ENCODE peak calls at places on chromosomes 4 and X, in five cellular contexts. V, W, Z, J and I are unnamed samples.
A peak's percentile ranks its signal among the peaks of the same experiment; 100 is the strongest.

GRCh38 chr4:94112644-94113043 is 95.0 kb upstream of the SMARCAD1 start:
- DNase-seq in V (no peak), W (no peak), Z (no peak), J (no peak), I (no peak)

GRCh38 chrX:53048169-53049126 is at the start of gene GPR173:
- DNase-seq in V (peak; percentile 10), W (peak; percentile 3), Z (peak; percentile 43), J (peak; percentile 41), I (peak; percentile 74)

GRCh38 chr4:188854451-188854850 is 715.2 kb downstream of the TRIML1 start:
- DNase-seq in V (no peak), W (no peak), Z (no peak), J (no peak), I (peak; percentile 15)

GRCh38 chrX:53242310-53242709 is 17.3 kb upstream of the KDM5C start:
- DNase-seq in V (no peak), W (no peak), Z (no peak), J (no peak), I (no peak)

GRCh38 chr4:95362906-95363578 is 185.7 kb downstream of the UNC5C start:
- DNase-seq in V (no peak), W (peak; percentile 4), Z (peak; percentile 18), J (no peak), I (no peak)

GRCh38 chr4:183906736-183907651 is 1.9 kb downstream of the STOX2 start:
- DNase-seq in V (no peak), W (no peak), Z (no peak), J (peak; percentile 24), I (no peak)

GRCh38 chr4:89221175-89221867 is 86.3 kb downstream of the GPRIN3 start:
- DNase-seq in V (no peak), W (no peak), Z (no peak), J (no peak), I (peak; percentile 40)

GRCh38 chrX:54978448-54978847 is 15.5 kb downstream of the PFKFB1 start:
- DNase-seq in V (no peak), W (peak; percentile 59), Z (no peak), J (no peak), I (no peak)

GRCh38 chrX:446243-446642 is 59.5 kb upstream of the PPP2R3B start:
- DNase-seq in V (no peak), W (no peak), Z (peak; percentile 95), J (no peak), I (no peak)

GRCh38 chr4:149605601-149606378 is 209.9 kb downstream of the IQCM start:
- DNase-seq in V (no peak), W (peak; percentile 76), Z (peak; percentile 11), J (no peak), I (peak; percentile 31)

GRCh38 chrX:12950851-12951589 is 23.9 kb upstream of the TMSB4X start:
- DNase-seq in V (no peak), W (no peak), Z (no peak), J (peak; percentile 21), I (no peak)

GRCh38 chr4:121096629-121097028 is 24.3 kb upstream of the NDNF start:
- DNase-seq in V (no peak), W (peak; percentile 28), Z (no peak), J (no peak), I (peak; percentile 54)

GRCh38 chr4:136841526-136841925 is 690.8 kb downstream of the PCDH18 start:
- DNase-seq in V (no peak), W (no peak), Z (no peak), J (no peak), I (no peak)

GRCh38 chr4:40579983-40580382 is 49.7 kb downstream of the RBM47 start:
- DNase-seq in V (no peak), W (peak; percentile 92), Z (no peak), J (no peak), I (peak; percentile 84)

GRCh38 chrX:25005382-25006185 is 10.2 kb downstream of the ARX start:
- DNase-seq in V (no peak), W (no peak), Z (no peak), J (no peak), I (no peak)

GRCh38 chr4:177380730-177381287 is 61.4 kb downstream of the AGA start:
- DNase-seq in V (no peak), W (peak; percentile 19), Z (peak; percentile 32), J (no peak), I (no peak)

GRCh38 chrX:150199181-150199580 is 163.9 kb upstream of the MAMLD1 start:
- DNase-seq in V (no peak), W (no peak), Z (no peak), J (no peak), I (no peak)

GRCh38 chrX:36961590-36961989 is 46.6 kb upstream of the FAM47C start:
- DNase-seq in V (no peak), W (no peak), Z (no peak), J (no peak), I (no peak)

GRCh38 chr4:155667538-155668511 is 1.2 kb downstream of the GUCY1A1 start:
- DNase-seq in V (no peak), W (peak; percentile 40), Z (no peak), J (peak; percentile 71), I (peak; percentile 20)

GRCh38 chrX:19798423-19798822 is 89.0 kb downstream of the SH3KBP1 start:
- DNase-seq in V (no peak), W (no peak), Z (no peak), J (no peak), I (no peak)

GRCh38 chr4:134627386-134627785 is 425.8 kb upstream of the PABPC4L start:
- DNase-seq in V (no peak), W (no peak), Z (no peak), J (no peak), I (no peak)

GRCh38 chrX:23776363-23776762 is 6.6 kb upstream of the SAT1 start:
- DNase-seq in V (no peak), W (no peak), Z (no peak), J (no peak), I (no peak)

GRCh38 chrX:2284133-2284532 is 216.6 kb downstream of the DHRSX start:
- DNase-seq in V (no peak), W (no peak), Z (no peak), J (no peak), I (no peak)

GRCh38 chr4:118337954-118338353 is 14.8 kb downstream of the PRSS12 start:
- DNase-seq in V (no peak), W (peak; percentile 32), Z (no peak), J (no peak), I (no peak)

GRCh38 chr4:3768842-3769641 is 2.9 kb downstream of the ADRA2C start:
- DNase-seq in V (no peak), W (no peak), Z (no peak), J (no peak), I (no peak)

GRCh38 chr4:27791640-27792039 is 931.0 kb downstream of the STIM2 start:
- DNase-seq in V (no peak), W (no peak), Z (no peak), J (no peak), I (peak; percentile 0)

GRCh38 chrX:87409113-87409841 is 108.3 kb upstream of the KLHL4 start:
- DNase-seq in V (peak; percentile 0), W (peak; percentile 54), Z (peak; percentile 0), J (peak; percentile 24), I (no peak)

GRCh38 chrX:135740683-135741149 is 27.3 kb downstream of the CT45A3 start:
- DNase-seq in V (no peak), W (no peak), Z (no peak), J (no peak), I (no peak)

GRCh38 chrX:21683910-21684309 is 25.8 kb upstream of the KLHL34 start:
- DNase-seq in V (no peak), W (no peak), Z (no peak), J (no peak), I (peak; percentile 73)

GRCh38 chr4:80014531-80014930 is 58.5 kb downstream of the ANTXR2 start:
- DNase-seq in V (no peak), W (no peak), Z (no peak), J (no peak), I (no peak)

GRCh38 chr4:181960384-181960783 is 282.8 kb upstream of the TENM3 start:
- DNase-seq in V (no peak), W (peak; percentile 11), Z (no peak), J (no peak), I (no peak)

GRCh38 chrX:120536056-120536455 is 24.7 kb downstream of the CUL4B start:
- DNase-seq in V (no peak), W (no peak), Z (no peak), J (no peak), I (no peak)

GRCh38 chr4:176949022-176949421 is 156.3 kb upstream of the VEGFC start:
- DNase-seq in V (no peak), W (no peak), Z (no peak), J (peak; percentile 10), I (peak; percentile 66)

GRCh38 chr4:110988741-110989140 is 365.9 kb upstream of the PITX2 start:
- DNase-seq in V (no peak), W (no peak), Z (no peak), J (no peak), I (no peak)